ENCODE peak calls at places on chromosomes 4 and X, in four cellular contexts. One of them, this sample, is unnamed.
A peak's percentile ranks its signal among the peaks of the same experiment; 100 is the strongest.

GRCh38 chr4:122224348-122224747 is 72.2 kb downstream of the BLTP1 start:
- DNase-seq in H9: peak; percentile 28
- DNase-seq in IMR-90: peak; percentile 22
- DNase-seq in mesendoderm: peak; percentile 40
- DNase-seq in this sample: no peak

GRCh38 chrX:137427813-137428212 is 138.1 kb upstream of the ZIC3 start:
- DNase-seq in H9: no peak
- DNase-seq in IMR-90: no peak
- DNase-seq in mesendoderm: peak; percentile 54
- DNase-seq in this sample: no peak

GRCh38 chr4:41066049-41066448 is 148.3 kb downstream of the APBB2 start:
- DNase-seq in H9: no peak
- DNase-seq in IMR-90: no peak
- DNase-seq in mesendoderm: no peak
- DNase-seq in this sample: no peak

GRCh38 chr4:147794787-147795413 is 63.0 kb downstream of the ARHGAP10 start:
- DNase-seq in H9: no peak
- DNase-seq in IMR-90: no peak
- DNase-seq in mesendoderm: no peak
- DNase-seq in this sample: no peak

GRCh38 chr4:110005461-110006056 is 92.9 kb downstream of the EGF start:
- DNase-seq in H9: no peak
- DNase-seq in IMR-90: peak; percentile 78
- DNase-seq in mesendoderm: peak; percentile 62
- DNase-seq in this sample: no peak

GRCh38 chr4:93775551-93775950 is 53.0 kb upstream of the ATOH1 start:
- DNase-seq in H9: no peak
- DNase-seq in IMR-90: no peak
- DNase-seq in mesendoderm: no peak
- DNase-seq in this sample: no peak

GRCh38 chrX:45710081-45710801 is 509.6 kb upstream of the DIPK2B start:
- DNase-seq in H9: no peak
- DNase-seq in IMR-90: peak; percentile 96
- DNase-seq in mesendoderm: no peak
- DNase-seq in this sample: no peak

GRCh38 chrX:148722966-148723365 is 222.5 kb downstream of the AFF2 start:
- DNase-seq in H9: no peak
- DNase-seq in IMR-90: no peak
- DNase-seq in mesendoderm: no peak
- DNase-seq in this sample: no peak

GRCh38 chr4:85613901-85614300 is 139.0 kb downstream of the ARHGAP24 start:
- DNase-seq in H9: no peak
- DNase-seq in IMR-90: no peak
- DNase-seq in mesendoderm: no peak
- DNase-seq in this sample: no peak

GRCh38 chr4:148831945-148832344 is 389.7 kb upstream of the NR3C2 start:
- DNase-seq in H9: no peak
- DNase-seq in IMR-90: peak; percentile 96
- DNase-seq in mesendoderm: no peak
- DNase-seq in this sample: no peak

GRCh38 chr4:5710962-5711478 is at the start of gene EVC:
- DNase-seq in H9: peak; percentile 82
- DNase-seq in IMR-90: peak; percentile 74
- DNase-seq in mesendoderm: peak; percentile 89
- DNase-seq in this sample: no peak

GRCh38 chr4:5712931-5713330 is 1.9 kb downstream of the EVC start:
- DNase-seq in H9: no peak
- DNase-seq in IMR-90: no peak
- DNase-seq in mesendoderm: no peak
- DNase-seq in this sample: no peak

GRCh38 chr4:5713861-5714260 is 2.9 kb downstream of the EVC start:
- DNase-seq in H9: no peak
- DNase-seq in IMR-90: no peak
- DNase-seq in mesendoderm: no peak
- DNase-seq in this sample: no peak

GRCh38 chr4:5711479-5712184 is 631 bp downstream of the EVC start:
- DNase-seq in H9: peak; percentile 57
- DNase-seq in IMR-90: peak; percentile 51
- DNase-seq in mesendoderm: peak; percentile 60
- DNase-seq in this sample: peak; percentile 65

GRCh38 chr4:5712517-5712916 is 1.5 kb downstream of the EVC start:
- DNase-seq in H9: no peak
- DNase-seq in IMR-90: peak; percentile 81
- DNase-seq in mesendoderm: no peak
- DNase-seq in this sample: no peak
- H3K23ac ChIP-seq in H9: no peak overlapping the region
- H3K23ac ChIP-seq in IMR-90: peak overlapping the region; percentile 19
- H3K23ac ChIP-seq in mesendoderm: no peak overlapping the region
- H3K23ac ChIP-seq in this sample: no peak overlapping the region

GRCh38 chr4:1164444-1164843 is 7.9 kb downstream of the SPON2 start:
- DNase-seq in H9: no peak
- DNase-seq in IMR-90: no peak
- DNase-seq in mesendoderm: no peak
- DNase-seq in this sample: no peak
- H3K23ac ChIP-seq in H9: no peak overlapping the region
- H3K23ac ChIP-seq in IMR-90: no peak overlapping the region
- H3K23ac ChIP-seq in mesendoderm: no peak overlapping the region
- H3K23ac ChIP-seq in this sample: no peak overlapping the region

DNA sequence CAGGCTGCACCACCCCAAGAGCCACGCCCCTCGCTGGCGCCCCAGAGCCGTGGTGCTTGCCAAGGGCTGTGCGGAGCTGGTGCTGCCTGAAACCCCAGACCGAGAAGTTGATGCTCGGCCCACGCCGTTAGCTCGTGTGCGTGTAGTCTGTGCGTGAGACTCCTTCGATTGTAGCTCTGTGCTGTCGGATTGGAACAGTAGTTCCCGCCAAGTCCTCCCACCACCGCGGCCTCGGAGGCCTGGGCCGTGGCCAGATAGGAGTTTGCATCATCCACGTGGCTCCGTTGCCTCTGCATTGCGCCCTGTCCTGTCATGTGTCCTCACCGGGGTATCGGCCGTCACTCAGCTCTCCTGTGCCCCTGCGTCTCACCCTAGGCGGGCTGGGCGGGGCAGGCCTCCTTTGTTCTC is 24.2 kb downstream of the TNIP2 start:
- DNase-seq in H9: no peak
- DNase-seq in IMR-90: no peak
- DNase-seq in mesendoderm: no peak
- DNase-seq in this sample: no peak
- H3K23ac ChIP-seq in H9: no peak overlapping the region
- H3K23ac ChIP-seq in IMR-90: no peak overlapping the region
- H3K23ac ChIP-seq in mesendoderm: no peak overlapping the region
- H3K23ac ChIP-seq in this sample: no peak overlapping the region

DNA sequence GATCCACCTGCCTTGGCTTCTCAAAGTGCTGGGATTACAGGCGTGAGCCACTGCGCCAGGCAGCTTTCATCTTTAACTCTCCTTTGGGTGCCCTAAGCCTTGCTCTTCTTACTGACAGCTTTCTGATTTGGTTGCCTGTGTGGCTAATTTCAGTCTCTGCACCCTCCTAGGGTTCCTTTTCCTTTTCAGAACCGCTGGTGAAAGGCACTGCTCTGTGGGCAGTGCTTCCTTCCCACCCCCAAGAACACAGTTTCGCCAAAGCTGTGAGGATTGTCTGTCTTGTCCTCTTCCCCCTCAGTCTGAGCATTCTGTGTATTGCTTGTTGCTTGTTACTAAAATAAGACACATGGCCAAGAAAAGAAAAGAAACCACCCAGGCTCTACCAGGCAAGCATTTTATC is 101.4 kb upstream of the FRMPD3 start:
- DNase-seq in H9: no peak
- DNase-seq in IMR-90: no peak
- DNase-seq in mesendoderm: no peak
- DNase-seq in this sample: no peak
- H3K23ac ChIP-seq in H9: no peak overlapping the region
- H3K23ac ChIP-seq in IMR-90: no peak overlapping the region
- H3K23ac ChIP-seq in mesendoderm: no peak overlapping the region
- H3K23ac ChIP-seq in this sample: no peak overlapping the region

GRCh38 chr4:143133966-143134365 is 50.8 kb upstream of the USP38 start:
- DNase-seq in H9: no peak
- DNase-seq in IMR-90: no peak
- DNase-seq in mesendoderm: no peak
- DNase-seq in this sample: no peak
- H3K23ac ChIP-seq in H9: no peak overlapping the region
- H3K23ac ChIP-seq in IMR-90: no peak overlapping the region
- H3K23ac ChIP-seq in mesendoderm: no peak overlapping the region
- H3K23ac ChIP-seq in this sample: no peak overlapping the region

DNA sequence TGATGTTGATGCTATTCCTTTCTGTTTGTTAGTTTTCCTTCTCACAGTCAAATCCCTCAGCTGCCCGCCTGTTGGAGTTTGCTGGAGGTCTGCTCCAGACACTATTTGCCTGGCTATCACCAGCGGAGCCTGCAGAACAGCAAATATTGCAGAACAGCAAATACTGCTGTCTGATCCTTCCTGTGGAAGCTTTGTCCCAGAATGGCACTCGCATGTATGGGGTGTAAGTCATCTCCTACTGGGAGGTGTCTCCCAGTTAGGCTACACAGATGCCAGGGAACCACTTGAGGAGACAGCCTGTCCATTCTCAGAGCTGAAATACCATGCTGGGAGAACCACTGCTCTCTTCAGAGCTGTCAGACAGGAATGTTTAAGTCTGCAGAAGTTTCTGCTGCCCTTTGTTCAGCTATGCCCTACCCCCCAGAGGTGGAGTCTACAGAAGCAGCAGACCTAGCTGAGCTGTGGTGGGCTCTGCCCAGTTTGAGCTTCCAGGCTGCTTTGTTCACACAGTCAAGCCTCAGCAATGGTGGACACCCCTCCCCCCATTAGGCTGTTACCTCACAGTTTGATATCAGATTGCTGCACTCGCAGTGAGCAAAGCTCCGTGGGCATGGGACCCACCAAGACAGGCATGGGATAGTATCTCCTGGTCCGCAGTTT is 74.9 kb downstream of the SPIN3 start:
- DNase-seq in H9: no peak
- DNase-seq in IMR-90: no peak
- DNase-seq in mesendoderm: no peak
- DNase-seq in this sample: no peak
- H3K23ac ChIP-seq in H9: no peak overlapping the region
- H3K23ac ChIP-seq in IMR-90: no peak overlapping the region
- H3K23ac ChIP-seq in mesendoderm: no peak overlapping the region
- H3K23ac ChIP-seq in this sample: no peak overlapping the region

GRCh38 chrX:1295550-1295949 is 26.9 kb downstream of the CSF2RA start:
- DNase-seq in H9: no peak
- DNase-seq in IMR-90: no peak
- DNase-seq in mesendoderm: no peak
- DNase-seq in this sample: no peak
- H3K23ac ChIP-seq in H9: no peak overlapping the region
- H3K23ac ChIP-seq in IMR-90: no peak overlapping the region
- H3K23ac ChIP-seq in mesendoderm: no peak overlapping the region
- H3K23ac ChIP-seq in this sample: no peak overlapping the region

DNA sequence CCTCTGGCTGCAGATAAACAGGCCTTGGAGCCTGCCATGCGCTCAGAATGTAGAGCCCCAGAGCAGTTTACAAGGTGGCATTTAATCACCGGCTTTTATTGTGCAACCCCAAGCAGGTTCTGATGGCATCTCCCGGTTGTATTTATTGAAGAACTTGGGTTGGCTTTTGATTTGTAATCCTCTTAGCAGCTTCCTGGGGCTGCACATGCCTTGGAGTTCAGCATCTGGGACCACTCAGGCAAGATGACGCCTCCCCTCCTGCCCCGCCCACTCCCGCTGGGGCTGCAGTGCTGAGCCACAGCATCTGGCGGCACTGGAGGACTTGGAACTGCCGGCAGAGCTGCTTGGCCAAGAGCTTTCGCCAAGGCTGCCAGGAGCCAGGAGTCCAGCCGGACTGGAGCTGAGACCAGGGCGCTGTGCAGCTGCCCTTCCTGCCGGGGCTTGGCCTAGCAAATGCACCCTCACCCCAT is 5.3 kb downstream of the HTRA3 start:
- DNase-seq in H9: no peak
- DNase-seq in IMR-90: peak; percentile 93
- DNase-seq in mesendoderm: no peak
- DNase-seq in this sample: no peak
- H3K23ac ChIP-seq in H9: no peak overlapping the region
- H3K23ac ChIP-seq in IMR-90: no peak overlapping the region
- H3K23ac ChIP-seq in mesendoderm: no peak overlapping the region
- H3K23ac ChIP-seq in this sample: no peak overlapping the region

This sample was measured in H1.